ENCODE peak calls at places on chromosomes 2 and 18, in eight cellular contexts. One of them, this sample, is unnamed.

GRCh38 chr2:168357799-168358504 is 98.1 kb upstream of the CERS6 start:
- DNase-seq in Calu3: no peak
- DNase-seq in EL: no peak
- DNase-seq in WTC11: no peak
- DNase-seq in EH: no peak
- DNase-seq in stimulated activated CD8-positive, alpha-beta memory T cell treated with anti-CD3 and anti-CD28 coated beads, Interleukin-15, amount 100 ng/mL, for 4 hours: no peak
- DNase-seq in activated CD8-positive, alpha-beta memory T cell treated with anti-CD3 and anti-CD28 coated beads, Interleukin-2, amount 10 ng/mL, durations not matched to agents 7 days and 5 days: no peak
- DNase-seq in fibroblast of the conjunctiva: no peak
- DNase-seq in this sample: no peak

GRCh38 chr2:46686811-46687210 is 207.4 kb downstream of the TMEM247 start:
- DNase-seq in stimulated activated CD8-positive, alpha-beta memory T cell treated with anti-CD3 and anti-CD28 coated beads, Interleukin-15, amount 100 ng/mL, for 4 hours: no peak
- DNase-seq in EH: no peak
- DNase-seq in Calu3: no peak
- DNase-seq in activated CD8-positive, alpha-beta memory T cell treated with anti-CD3 and anti-CD28 coated beads, Interleukin-2, amount 10 ng/mL, durations not matched to agents 7 days and 5 days: no peak
- DNase-seq in fibroblast of the conjunctiva: no peak
- DNase-seq in WTC11: no peak
- DNase-seq in EL: no peak
- DNase-seq in this sample: no peak

GRCh38 chr18:63311481-63312409 is 7.8 kb downstream of the BCL2 start:
- DNase-seq in WTC11: no peak
- DNase-seq in EH: no peak
- DNase-seq in Calu3: no peak
- DNase-seq in stimulated activated CD8-positive, alpha-beta memory T cell treated with anti-CD3 and anti-CD28 coated beads, Interleukin-15, amount 100 ng/mL, for 4 hours: no peak
- DNase-seq in EL: no peak
- DNase-seq in activated CD8-positive, alpha-beta memory T cell treated with anti-CD3 and anti-CD28 coated beads, Interleukin-2, amount 10 ng/mL, durations not matched to agents 7 days and 5 days: no peak
- DNase-seq in fibroblast of the conjunctiva: no peak
- DNase-seq in this sample: no peak

GRCh38 chr2:191728710-191729597 is 51.0 kb downstream of the NABP1 start:
- DNase-seq in WTC11: no peak
- DNase-seq in EH: peak
- DNase-seq in EL: no peak
- DNase-seq in fibroblast of the conjunctiva: peak
- DNase-seq in activated CD8-positive, alpha-beta memory T cell treated with anti-CD3 and anti-CD28 coated beads, Interleukin-2, amount 10 ng/mL, durations not matched to agents 7 days and 5 days: no peak
- DNase-seq in stimulated activated CD8-positive, alpha-beta memory T cell treated with anti-CD3 and anti-CD28 coated beads, Interleukin-15, amount 100 ng/mL, for 4 hours: no peak
- DNase-seq in Calu3: peak
- DNase-seq in this sample: peak

GRCh38 chr18:24633121-24633520 is 172.7 kb downstream of the HRH4 start:
- DNase-seq in EL: peak
- DNase-seq in stimulated activated CD8-positive, alpha-beta memory T cell treated with anti-CD3 and anti-CD28 coated beads, Interleukin-15, amount 100 ng/mL, for 4 hours: no peak
- DNase-seq in fibroblast of the conjunctiva: no peak
- DNase-seq in Calu3: no peak
- DNase-seq in activated CD8-positive, alpha-beta memory T cell treated with anti-CD3 and anti-CD28 coated beads, Interleukin-2, amount 10 ng/mL, durations not matched to agents 7 days and 5 days: no peak
- DNase-seq in EH: no peak
- DNase-seq in WTC11: no peak
- DNase-seq in this sample: no peak

GRCh38 chr2:182559623-182560022 is 132.8 kb upstream of the PDE1A start:
- DNase-seq in EL: peak
- DNase-seq in WTC11: no peak
- DNase-seq in stimulated activated CD8-positive, alpha-beta memory T cell treated with anti-CD3 and anti-CD28 coated beads, Interleukin-15, amount 100 ng/mL, for 4 hours: no peak
- DNase-seq in activated CD8-positive, alpha-beta memory T cell treated with anti-CD3 and anti-CD28 coated beads, Interleukin-2, amount 10 ng/mL, durations not matched to agents 7 days and 5 days: no peak
- DNase-seq in Calu3: no peak
- DNase-seq in EH: peak
- DNase-seq in fibroblast of the conjunctiva: no peak
- DNase-seq in this sample: peak

GRCh38 chr2:14220101-14220500 is 412.4 kb upstream of the LRATD1 start:
- DNase-seq in Calu3: no peak
- DNase-seq in stimulated activated CD8-positive, alpha-beta memory T cell treated with anti-CD3 and anti-CD28 coated beads, Interleukin-15, amount 100 ng/mL, for 4 hours: no peak
- DNase-seq in EL: peak
- DNase-seq in fibroblast of the conjunctiva: no peak
- DNase-seq in EH: no peak
- DNase-seq in WTC11: no peak
- DNase-seq in activated CD8-positive, alpha-beta memory T cell treated with anti-CD3 and anti-CD28 coated beads, Interleukin-2, amount 10 ng/mL, durations not matched to agents 7 days and 5 days: no peak
- DNase-seq in this sample: no peak

GRCh38 chr2:169038338-169038757 is 7.2 kb upstream of the ABCB11 start:
- DNase-seq in fibroblast of the conjunctiva: no peak
- DNase-seq in EH: peak
- DNase-seq in Calu3: peak
- DNase-seq in WTC11: no peak
- DNase-seq in stimulated activated CD8-positive, alpha-beta memory T cell treated with anti-CD3 and anti-CD28 coated beads, Interleukin-15, amount 100 ng/mL, for 4 hours: no peak
- DNase-seq in activated CD8-positive, alpha-beta memory T cell treated with anti-CD3 and anti-CD28 coated beads, Interleukin-2, amount 10 ng/mL, durations not matched to agents 7 days and 5 days: no peak
- DNase-seq in EL: peak
- DNase-seq in this sample: peak

GRCh38 chr2:28088970-28089369 is 198.4 kb downstream of the BABAM2 start:
- DNase-seq in stimulated activated CD8-positive, alpha-beta memory T cell treated with anti-CD3 and anti-CD28 coated beads, Interleukin-15, amount 100 ng/mL, for 4 hours: no peak
- DNase-seq in WTC11: no peak
- DNase-seq in EL: peak
- DNase-seq in Calu3: no peak
- DNase-seq in fibroblast of the conjunctiva: no peak
- DNase-seq in activated CD8-positive, alpha-beta memory T cell treated with anti-CD3 and anti-CD28 coated beads, Interleukin-2, amount 10 ng/mL, durations not matched to agents 7 days and 5 days: no peak
- DNase-seq in EH: peak
- DNase-seq in this sample: peak

GRCh38 chr18:41126541-41127235 is 828.3 kb upstream of the PIK3C3 start:
- DNase-seq in activated CD8-positive, alpha-beta memory T cell treated with anti-CD3 and anti-CD28 coated beads, Interleukin-2, amount 10 ng/mL, durations not matched to agents 7 days and 5 days: no peak
- DNase-seq in fibroblast of the conjunctiva: no peak
- DNase-seq in stimulated activated CD8-positive, alpha-beta memory T cell treated with anti-CD3 and anti-CD28 coated beads, Interleukin-15, amount 100 ng/mL, for 4 hours: no peak
- DNase-seq in WTC11: no peak
- DNase-seq in EH: peak
- DNase-seq in Calu3: no peak
- DNase-seq in EL: peak
- DNase-seq in this sample: peak

GRCh38 chr2:76174505-76174904 is 463.8 kb upstream of the GCFC2 start:
- DNase-seq in Calu3: no peak
- DNase-seq in WTC11: no peak
- DNase-seq in fibroblast of the conjunctiva: no peak
- DNase-seq in EL: no peak
- DNase-seq in activated CD8-positive, alpha-beta memory T cell treated with anti-CD3 and anti-CD28 coated beads, Interleukin-2, amount 10 ng/mL, durations not matched to agents 7 days and 5 days: no peak
- DNase-seq in stimulated activated CD8-positive, alpha-beta memory T cell treated with anti-CD3 and anti-CD28 coated beads, Interleukin-15, amount 100 ng/mL, for 4 hours: no peak
- DNase-seq in EH: no peak
- DNase-seq in this sample: no peak

GRCh38 chr18:24976502-24976901 is 375.5 kb downstream of the ZNF521 start:
- DNase-seq in WTC11: no peak
- DNase-seq in fibroblast of the conjunctiva: no peak
- DNase-seq in activated CD8-positive, alpha-beta memory T cell treated with anti-CD3 and anti-CD28 coated beads, Interleukin-2, amount 10 ng/mL, durations not matched to agents 7 days and 5 days: no peak
- DNase-seq in EL: no peak
- DNase-seq in EH: no peak
- DNase-seq in stimulated activated CD8-positive, alpha-beta memory T cell treated with anti-CD3 and anti-CD28 coated beads, Interleukin-15, amount 100 ng/mL, for 4 hours: no peak
- DNase-seq in Calu3: no peak
- DNase-seq in this sample: no peak

GRCh38 chr2:26555246-26556133 is 77.6 kb upstream of the OTOF start:
- DNase-seq in Calu3: no peak
- DNase-seq in stimulated activated CD8-positive, alpha-beta memory T cell treated with anti-CD3 and anti-CD28 coated beads, Interleukin-15, amount 100 ng/mL, for 4 hours: no peak
- DNase-seq in activated CD8-positive, alpha-beta memory T cell treated with anti-CD3 and anti-CD28 coated beads, Interleukin-2, amount 10 ng/mL, durations not matched to agents 7 days and 5 days: no peak
- DNase-seq in EH: peak
- DNase-seq in fibroblast of the conjunctiva: no peak
- DNase-seq in EL: peak
- DNase-seq in WTC11: no peak
- DNase-seq in this sample: no peak

GRCh38 chr2:204274991-204275390 is 270.3 kb upstream of the PARD3B start:
- DNase-seq in stimulated activated CD8-positive, alpha-beta memory T cell treated with anti-CD3 and anti-CD28 coated beads, Interleukin-15, amount 100 ng/mL, for 4 hours: no peak
- DNase-seq in EL: no peak
- DNase-seq in EH: no peak
- DNase-seq in WTC11: no peak
- DNase-seq in activated CD8-positive, alpha-beta memory T cell treated with anti-CD3 and anti-CD28 coated beads, Interleukin-2, amount 10 ng/mL, durations not matched to agents 7 days and 5 days: no peak
- DNase-seq in fibroblast of the conjunctiva: no peak
- DNase-seq in Calu3: no peak
- DNase-seq in this sample: no peak

GRCh38 chr2:66445781-66446177 is 10.9 kb downstream of the MEIS1 start:
- DNase-seq in WTC11: peak
- DNase-seq in activated CD8-positive, alpha-beta memory T cell treated with anti-CD3 and anti-CD28 coated beads, Interleukin-2, amount 10 ng/mL, durations not matched to agents 7 days and 5 days: no peak
- DNase-seq in stimulated activated CD8-positive, alpha-beta memory T cell treated with anti-CD3 and anti-CD28 coated beads, Interleukin-15, amount 100 ng/mL, for 4 hours: no peak
- DNase-seq in Calu3: no peak
- DNase-seq in fibroblast of the conjunctiva: no peak
- DNase-seq in EL: peak
- DNase-seq in EH: no peak
- DNase-seq in this sample: no peak

GRCh38 chr18:76447268-76447890 is 47.7 kb downstream of the ZNF516 start:
- DNase-seq in stimulated activated CD8-positive, alpha-beta memory T cell treated with anti-CD3 and anti-CD28 coated beads, Interleukin-15, amount 100 ng/mL, for 4 hours: no peak
- DNase-seq in WTC11: no peak
- DNase-seq in EH: peak
- DNase-seq in activated CD8-positive, alpha-beta memory T cell treated with anti-CD3 and anti-CD28 coated beads, Interleukin-2, amount 10 ng/mL, durations not matched to agents 7 days and 5 days: no peak
- DNase-seq in fibroblast of the conjunctiva: no peak
- DNase-seq in Calu3: no peak
- DNase-seq in EL: no peak
- DNase-seq in this sample: no peak

GRCh38 chr2:51919395-51919794 is 887.5 kb upstream of the NRXN1 start:
- DNase-seq in EH: no peak
- DNase-seq in fibroblast of the conjunctiva: peak
- DNase-seq in activated CD8-positive, alpha-beta memory T cell treated with anti-CD3 and anti-CD28 coated beads, Interleukin-2, amount 10 ng/mL, durations not matched to agents 7 days and 5 days: no peak
- DNase-seq in WTC11: no peak
- DNase-seq in Calu3: no peak
- DNase-seq in stimulated activated CD8-positive, alpha-beta memory T cell treated with anti-CD3 and anti-CD28 coated beads, Interleukin-15, amount 100 ng/mL, for 4 hours: no peak
- DNase-seq in EL: peak
- DNase-seq in this sample: peak

GRCh38 chr2:115739574-115739973 is 1297.1 kb downstream of the DPP10 start:
- DNase-seq in EH: no peak
- DNase-seq in Calu3: no peak
- DNase-seq in WTC11: peak
- DNase-seq in activated CD8-positive, alpha-beta memory T cell treated with anti-CD3 and anti-CD28 coated beads, Interleukin-2, amount 10 ng/mL, durations not matched to agents 7 days and 5 days: no peak
- DNase-seq in fibroblast of the conjunctiva: no peak
- DNase-seq in stimulated activated CD8-positive, alpha-beta memory T cell treated with anti-CD3 and anti-CD28 coated beads, Interleukin-15, amount 100 ng/mL, for 4 hours: no peak
- DNase-seq in EL: no peak
- DNase-seq in this sample: no peak

GRCh38 chr18:56240405-56240804 is 398.0 kb downstream of the TXNL1 start:
- DNase-seq in activated CD8-positive, alpha-beta memory T cell treated with anti-CD3 and anti-CD28 coated beads, Interleukin-2, amount 10 ng/mL, durations not matched to agents 7 days and 5 days: no peak
- DNase-seq in EL: peak
- DNase-seq in fibroblast of the conjunctiva: no peak
- DNase-seq in EH: peak
- DNase-seq in Calu3: no peak
- DNase-seq in stimulated activated CD8-positive, alpha-beta memory T cell treated with anti-CD3 and anti-CD28 coated beads, Interleukin-15, amount 100 ng/mL, for 4 hours: no peak
- DNase-seq in WTC11: no peak
- DNase-seq in this sample: peak

GRCh38 chr2:36367497-36368353 is 12.1 kb downstream of the CRIM1 start:
- DNase-seq in EH: peak
- DNase-seq in EL: peak
- DNase-seq in WTC11: no peak
- DNase-seq in fibroblast of the conjunctiva: no peak
- DNase-seq in activated CD8-positive, alpha-beta memory T cell treated with anti-CD3 and anti-CD28 coated beads, Interleukin-2, amount 10 ng/mL, durations not matched to agents 7 days and 5 days: no peak
- DNase-seq in stimulated activated CD8-positive, alpha-beta memory T cell treated with anti-CD3 and anti-CD28 coated beads, Interleukin-15, amount 100 ng/mL, for 4 hours: no peak
- DNase-seq in Calu3: peak
- DNase-seq in this sample: no peak

GRCh38 chr2:235170536-235171510 is 219.0 kb downstream of the SH3BP4 start:
- DNase-seq in Calu3: peak
- DNase-seq in EL: peak
- DNase-seq in EH: peak
- DNase-seq in WTC11: peak
- DNase-seq in fibroblast of the conjunctiva: peak
- DNase-seq in stimulated activated CD8-positive, alpha-beta memory T cell treated with anti-CD3 and anti-CD28 coated beads, Interleukin-15, amount 100 ng/mL, for 4 hours: no peak
- DNase-seq in activated CD8-positive, alpha-beta memory T cell treated with anti-CD3 and anti-CD28 coated beads, Interleukin-2, amount 10 ng/mL, durations not matched to agents 7 days and 5 days: no peak
- DNase-seq in this sample: peak

GRCh38 chr18:59229191-59229590 is 9.2 kb downstream of the GRP start:
- DNase-seq in stimulated activated CD8-positive, alpha-beta memory T cell treated with anti-CD3 and anti-CD28 coated beads, Interleukin-15, amount 100 ng/mL, for 4 hours: no peak
- DNase-seq in fibroblast of the conjunctiva: no peak
- DNase-seq in WTC11: no peak
- DNase-seq in Calu3: no peak
- DNase-seq in activated CD8-positive, alpha-beta memory T cell treated with anti-CD3 and anti-CD28 coated beads, Interleukin-2, amount 10 ng/mL, durations not matched to agents 7 days and 5 days: no peak
- DNase-seq in EH: peak
- DNase-seq in EL: peak
- DNase-seq in this sample: no peak

GRCh38 chr18:79786781-79787526 is 10.8 kb upstream of the KCNG2 start:
- DNase-seq in stimulated activated CD8-positive, alpha-beta memory T cell treated with anti-CD3 and anti-CD28 coated beads, Interleukin-15, amount 100 ng/mL, for 4 hours: no peak
- DNase-seq in fibroblast of the conjunctiva: no peak
- DNase-seq in activated CD8-positive, alpha-beta memory T cell treated with anti-CD3 and anti-CD28 coated beads, Interleukin-2, amount 10 ng/mL, durations not matched to agents 7 days and 5 days: no peak
- DNase-seq in Calu3: no peak
- DNase-seq in WTC11: no peak
- DNase-seq in EH: peak
- DNase-seq in EL: peak
- DNase-seq in this sample: peak

GRCh38 chr2:217366996-217367395 is 507.1 kb upstream of the TNP1 start:
- DNase-seq in WTC11: no peak
- DNase-seq in activated CD8-positive, alpha-beta memory T cell treated with anti-CD3 and anti-CD28 coated beads, Interleukin-2, amount 10 ng/mL, durations not matched to agents 7 days and 5 days: no peak
- DNase-seq in Calu3: no peak
- DNase-seq in EH: no peak
- DNase-seq in fibroblast of the conjunctiva: no peak
- DNase-seq in EL: peak
- DNase-seq in stimulated activated CD8-positive, alpha-beta memory T cell treated with anti-CD3 and anti-CD28 coated beads, Interleukin-15, amount 100 ng/mL, for 4 hours: no peak
- DNase-seq in this sample: no peak

GRCh38 chr2:193584001-193584400 is 1389.3 kb upstream of the TMEFF2 start:
- DNase-seq in fibroblast of the conjunctiva: no peak
- DNase-seq in stimulated activated CD8-positive, alpha-beta memory T cell treated with anti-CD3 and anti-CD28 coated beads, Interleukin-15, amount 100 ng/mL, for 4 hours: no peak
- DNase-seq in Calu3: peak
- DNase-seq in WTC11: peak
- DNase-seq in EL: no peak
- DNase-seq in activated CD8-positive, alpha-beta memory T cell treated with anti-CD3 and anti-CD28 coated beads, Interleukin-2, amount 10 ng/mL, durations not matched to agents 7 days and 5 days: no peak
- DNase-seq in EH: no peak
- DNase-seq in this sample: peak

GRCh38 chr2:102637358-102637757 is 18.0 kb downstream of the SLC9A2 start:
- DNase-seq in EL: no peak
- DNase-seq in fibroblast of the conjunctiva: no peak
- DNase-seq in activated CD8-positive, alpha-beta memory T cell treated with anti-CD3 and anti-CD28 coated beads, Interleukin-2, amount 10 ng/mL, durations not matched to agents 7 days and 5 days: no peak
- DNase-seq in EH: no peak
- DNase-seq in WTC11: no peak
- DNase-seq in stimulated activated CD8-positive, alpha-beta memory T cell treated with anti-CD3 and anti-CD28 coated beads, Interleukin-15, amount 100 ng/mL, for 4 hours: no peak
- DNase-seq in Calu3: no peak
- DNase-seq in this sample: no peak

GRCh38 chr18:63869374-63869773 is 18.1 kb upstream of the SERPINB2 start:
- DNase-seq in stimulated activated CD8-positive, alpha-beta memory T cell treated with anti-CD3 and anti-CD28 coated beads, Interleukin-15, amount 100 ng/mL, for 4 hours: no peak
- DNase-seq in fibroblast of the conjunctiva: no peak
- DNase-seq in WTC11: no peak
- DNase-seq in activated CD8-positive, alpha-beta memory T cell treated with anti-CD3 and anti-CD28 coated beads, Interleukin-2, amount 10 ng/mL, durations not matched to agents 7 days and 5 days: no peak
- DNase-seq in Calu3: no peak
- DNase-seq in EL: peak
- DNase-seq in EH: peak
- DNase-seq in this sample: no peak

GRCh38 chr18:49238433-49239042 is 221.9 kb downstream of the DYM start:
- DNase-seq in Calu3: peak
- DNase-seq in WTC11: no peak
- DNase-seq in EL: peak
- DNase-seq in stimulated activated CD8-positive, alpha-beta memory T cell treated with anti-CD3 and anti-CD28 coated beads, Interleukin-15, amount 100 ng/mL, for 4 hours: no peak
- DNase-seq in fibroblast of the conjunctiva: peak
- DNase-seq in activated CD8-positive, alpha-beta memory T cell treated with anti-CD3 and anti-CD28 coated beads, Interleukin-2, amount 10 ng/mL, durations not matched to agents 7 days and 5 days: no peak
- DNase-seq in EH: peak
- DNase-seq in this sample: peak

GRCh38 chr2:173109253-173110188 is 33.9 kb downstream of the MAP3K20 start:
- DNase-seq in activated CD8-positive, alpha-beta memory T cell treated with anti-CD3 and anti-CD28 coated beads, Interleukin-2, amount 10 ng/mL, durations not matched to agents 7 days and 5 days: no peak
- DNase-seq in Calu3: no peak
- DNase-seq in stimulated activated CD8-positive, alpha-beta memory T cell treated with anti-CD3 and anti-CD28 coated beads, Interleukin-15, amount 100 ng/mL, for 4 hours: no peak
- DNase-seq in EL: peak
- DNase-seq in EH: peak
- DNase-seq in WTC11: no peak
- DNase-seq in fibroblast of the conjunctiva: peak
- DNase-seq in this sample: peak

GRCh38 chr18:54939375-54939917 is 19.8 kb downstream of the CCDC68 start:
- DNase-seq in EH: peak
- DNase-seq in fibroblast of the conjunctiva: no peak
- DNase-seq in stimulated activated CD8-positive, alpha-beta memory T cell treated with anti-CD3 and anti-CD28 coated beads, Interleukin-15, amount 100 ng/mL, for 4 hours: no peak
- DNase-seq in activated CD8-positive, alpha-beta memory T cell treated with anti-CD3 and anti-CD28 coated beads, Interleukin-2, amount 10 ng/mL, durations not matched to agents 7 days and 5 days: no peak
- DNase-seq in EL: peak
- DNase-seq in Calu3: no peak
- DNase-seq in WTC11: no peak
- DNase-seq in this sample: no peak

GRCh38 chr2:86194751-86195054 is 559 bp downstream of the IMMT start:
- DNase-seq in stimulated activated CD8-positive, alpha-beta memory T cell treated with anti-CD3 and anti-CD28 coated beads, Interleukin-15, amount 100 ng/mL, for 4 hours: no peak
- DNase-seq in Calu3: no peak
- DNase-seq in fibroblast of the conjunctiva: no peak
- DNase-seq in EH: no peak
- DNase-seq in WTC11: peak
- DNase-seq in EL: no peak
- DNase-seq in activated CD8-positive, alpha-beta memory T cell treated with anti-CD3 and anti-CD28 coated beads, Interleukin-2, amount 10 ng/mL, durations not matched to agents 7 days and 5 days: no peak
- DNase-seq in this sample: no peak

GRCh38 chr2:83613178-83613577 is 845.9 kb downstream of the SUCLG1 start:
- DNase-seq in activated CD8-positive, alpha-beta memory T cell treated with anti-CD3 and anti-CD28 coated beads, Interleukin-2, amount 10 ng/mL, durations not matched to agents 7 days and 5 days: no peak
- DNase-seq in Calu3: no peak
- DNase-seq in stimulated activated CD8-positive, alpha-beta memory T cell treated with anti-CD3 and anti-CD28 coated beads, Interleukin-15, amount 100 ng/mL, for 4 hours: no peak
- DNase-seq in fibroblast of the conjunctiva: no peak
- DNase-seq in EH: no peak
- DNase-seq in EL: no peak
- DNase-seq in WTC11: no peak
- DNase-seq in this sample: no peak

GRCh38 chr2:129285012-129285411 is 694.5 kb upstream of the RAB6C start:
- DNase-seq in Calu3: no peak
- DNase-seq in EL: no peak
- DNase-seq in EH: no peak
- DNase-seq in fibroblast of the conjunctiva: no peak
- DNase-seq in stimulated activated CD8-positive, alpha-beta memory T cell treated with anti-CD3 and anti-CD28 coated beads, Interleukin-15, amount 100 ng/mL, for 4 hours: no peak
- DNase-seq in WTC11: no peak
- DNase-seq in activated CD8-positive, alpha-beta memory T cell treated with anti-CD3 and anti-CD28 coated beads, Interleukin-2, amount 10 ng/mL, durations not matched to agents 7 days and 5 days: no peak
- DNase-seq in this sample: no peak

GRCh38 chr2:240596080-240596460 is 9.5 kb downstream of the CAPN10 start:
- DNase-seq in stimulated activated CD8-positive, alpha-beta memory T cell treated with anti-CD3 and anti-CD28 coated beads, Interleukin-15, amount 100 ng/mL, for 4 hours: no peak
- DNase-seq in WTC11: peak
- DNase-seq in EH: no peak
- DNase-seq in activated CD8-positive, alpha-beta memory T cell treated with anti-CD3 and anti-CD28 coated beads, Interleukin-2, amount 10 ng/mL, durations not matched to agents 7 days and 5 days: no peak
- DNase-seq in fibroblast of the conjunctiva: no peak
- DNase-seq in EL: no peak
- DNase-seq in Calu3: no peak
- DNase-seq in this sample: no peak

This sample was measured in adipocyte.